ENCODE peak calls at places on chromosome 13, in eight cellular contexts. T is upper lobe of left lung, A is stomach, L is HepG2, G is vagina, H is endothelial cell of umbilical vein, J is breast epithelium, P is H1. R is an unnamed sample.

GRCh38 chr13:33723365-33723764 is 94.6 kb upstream of the RFC3 start:
- DNase-seq in T (no peak), A (no peak), L (peak), G (no peak), H (peak), J (no peak), P (no peak), R (no peak)

GRCh38 chr13:69319659-69320058 is 788.0 kb upstream of the ATXN8OS start:
- DNase-seq in T (no peak), A (no peak), L (no peak), G (no peak), H (no peak), J (no peak), P (no peak), R (no peak)

GRCh38 chr13:104025303-104025702 is 959.1 kb upstream of the SLC10A2 start:
- DNase-seq in T (no peak), A (no peak), L (no peak), G (no peak), H (no peak), J (no peak), P (no peak), R (no peak)

GRCh38 chr13:54628383-54628782 is 1599.8 kb downstream of the OLFM4 start:
- DNase-seq in T (no peak), A (no peak), L (no peak), G (no peak), H (no peak), J (no peak), P (no peak), R (no peak)

GRCh38 chr13:74259641-74260040 is 125.4 kb upstream of the KLF12 start:
- DNase-seq in T (no peak), A (no peak), L (no peak), G (no peak), H (no peak), J (no peak), P (no peak), R (no peak)

GRCh38 chr13:43057653-43058317 is 34.4 kb downstream of the DNAJC15 start:
- DNase-seq in T (no peak), A (no peak), L (peak), G (no peak), H (peak), J (no peak), P (no peak), R (no peak)

GRCh38 chr13:64457976-64458375 is 2772.2 kb downstream of the PCDH9 start:
- DNase-seq in T (no peak), A (no peak), L (no peak), G (no peak), H (peak), J (no peak), P (no peak), R (no peak)

GRCh38 chr13:65943024-65943423 is 1287.1 kb downstream of the PCDH9 start:
- DNase-seq in T (no peak), A (no peak), L (no peak), G (no peak), H (peak), J (no peak), P (no peak), R (no peak)

GRCh38 chr13:20869540-20869939 is 33.0 kb downstream of the XPO4 start:
- DNase-seq in T (no peak), A (no peak), L (no peak), G (no peak), H (peak), J (no peak), P (no peak), R (no peak)

GRCh38 chr13:54980651-54981050 is 1952.0 kb downstream of the OLFM4 start:
- DNase-seq in T (no peak), A (no peak), L (no peak), G (no peak), H (no peak), J (no peak), P (no peak), R (peak)

GRCh38 chr13:59088716-59089115 is 1075.0 kb downstream of the DIAPH3 start:
- DNase-seq in T (no peak), A (no peak), L (no peak), G (no peak), H (peak), J (no peak), P (no peak), R (no peak)

GRCh38 chr13:85538957-85539356 is 260.3 kb downstream of the SLITRK6 start:
- DNase-seq in T (no peak), A (no peak), L (no peak), G (no peak), H (no peak), J (no peak), P (no peak), R (no peak)

GRCh38 chr13:64553411-64554129 is 2676.6 kb downstream of the PCDH9 start:
- DNase-seq in T (no peak), A (no peak), L (no peak), G (no peak), H (peak), J (no peak), P (no peak), R (no peak)

GRCh38 chr13:51935326-51936171 is 73.8 kb downstream of the CCDC70 start:
- DNase-seq in T (no peak), A (peak), L (no peak), G (no peak), H (no peak), J (no peak), P (no peak), R (no peak)

GRCh38 chr13:51315658-51316057 is 23.8 kb upstream of the SERPINE3 start:
- DNase-seq in T (no peak), A (no peak), L (no peak), G (peak), H (no peak), J (no peak), P (no peak), R (no peak)

GRCh38 chr13:71661921-71662320 is 205.1 kb downstream of the DACH1 start:
- DNase-seq in T (no peak), A (no peak), L (no peak), G (no peak), H (peak), J (no peak), P (no peak), R (no peak)

GRCh38 chr13:111284579-111284978 is 35.9 kb upstream of the TEX29 start:
- DNase-seq in T (no peak), A (no peak), L (no peak), G (no peak), H (no peak), J (no peak), P (no peak), R (no peak)

GRCh38 chr13:107867701-107868661 is 347.4 kb downstream of the LIG4 start:
- DNase-seq in T (peak), A (peak), L (no peak), G (no peak), H (peak), J (no peak), P (no peak), R (no peak)

GRCh38 chr13:66534561-66534960 is 695.6 kb downstream of the PCDH9 start:
- DNase-seq in T (no peak), A (no peak), L (no peak), G (no peak), H (no peak), J (no peak), P (no peak), R (no peak)

GRCh38 chr13:99255241-99255640 is 2.9 kb downstream of the GPR18 start:
- DNase-seq in T (no peak), A (no peak), L (no peak), G (no peak), H (no peak), J (no peak), P (no peak), R (no peak)

GRCh38 chr13:51397262-51397933 is 55.4 kb downstream of the INTS6 start:
- DNase-seq in T (peak), A (no peak), L (no peak), G (no peak), H (no peak), J (no peak), P (no peak), R (no peak)

GRCh38 chr13:74444877-74445479 is 310.8 kb upstream of the KLF12 start:
- DNase-seq in T (no peak), A (no peak), L (no peak), G (no peak), H (no peak), J (no peak), P (no peak), R (no peak)

GRCh38 chr13:44437356-44438233 is 64.0 kb downstream of the SERP2 start:
- DNase-seq in T (no peak), A (no peak), L (peak), G (no peak), H (peak), J (no peak), P (no peak), R (no peak)
- H3K4me3 ChIP-seq in T (peak), A (peak), L (peak), G (peak), H (peak), J (peak), P (peak), R (peak)

GRCh38 chr13:80705371-80706163 is 364.6 kb upstream of the SPRY2 start:
- DNase-seq in T (no peak), A (no peak), L (no peak), G (no peak), H (no peak), J (no peak), P (no peak), R (no peak)
- TF ChIP-seq POLR2AphosphoS5 in T (no peak), A (no peak), L (no peak), G (no peak), H (no peak), J (no peak), P (no peak), R (no peak)

GRCh38 chr13:49638416-49639072 is 10.2 kb downstream of the ARL11 start:
- DNase-seq in T (no peak), A (no peak), L (no peak), G (no peak), H (no peak), J (no peak), P (no peak), R (no peak)

GRCh38 chr13:49643003-49643651 is 14.8 kb downstream of the ARL11 start:
- DNase-seq in T (no peak), A (no peak), L (no peak), G (no peak), H (no peak), J (no peak), P (no peak), R (no peak)

GRCh38 chr13:49637989-49638388 is 9.7 kb downstream of the ARL11 start:
- DNase-seq in T (peak), A (no peak), L (no peak), G (no peak), H (no peak), J (no peak), P (no peak), R (no peak)

GRCh38 chr13:49645451-49645850 is 17.1 kb downstream of the ARL11 start:
- DNase-seq in T (no peak), A (no peak), L (peak), G (no peak), H (no peak), J (no peak), P (no peak), R (no peak)

DNA sequence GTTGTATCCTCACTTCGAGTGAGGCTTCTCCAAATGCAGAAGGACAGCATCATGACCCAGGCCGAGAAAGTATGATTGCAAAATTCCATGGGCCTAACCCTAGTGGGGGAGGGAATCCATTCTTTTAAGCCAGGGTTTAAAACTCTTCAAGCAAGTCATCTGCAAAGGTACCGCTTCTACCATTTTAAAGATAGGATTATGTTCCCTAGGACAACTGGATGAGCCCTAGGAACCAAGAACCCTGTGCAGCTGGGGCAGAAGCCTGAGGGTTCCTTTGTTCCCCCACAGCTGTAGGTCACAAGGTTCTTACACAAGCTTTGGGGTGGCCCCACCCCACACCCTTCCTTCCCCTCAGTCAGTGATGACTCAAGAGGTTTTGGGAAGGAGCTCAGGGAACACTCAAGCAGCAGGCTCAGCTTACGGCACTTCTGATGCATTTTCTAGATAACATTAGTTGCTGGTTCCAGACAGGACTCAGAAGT is 13.5 kb downstream of the ARL11 start:
- DNase-seq in T (peak), A (no peak), L (no peak), G (no peak), H (no peak), J (no peak), P (no peak), R (no peak)
- H3K4me3 ChIP-seq in T (peak), A (no peak), L (no peak), G (no peak), H (no peak), J (peak), P (no peak), R (no peak)

DNA sequence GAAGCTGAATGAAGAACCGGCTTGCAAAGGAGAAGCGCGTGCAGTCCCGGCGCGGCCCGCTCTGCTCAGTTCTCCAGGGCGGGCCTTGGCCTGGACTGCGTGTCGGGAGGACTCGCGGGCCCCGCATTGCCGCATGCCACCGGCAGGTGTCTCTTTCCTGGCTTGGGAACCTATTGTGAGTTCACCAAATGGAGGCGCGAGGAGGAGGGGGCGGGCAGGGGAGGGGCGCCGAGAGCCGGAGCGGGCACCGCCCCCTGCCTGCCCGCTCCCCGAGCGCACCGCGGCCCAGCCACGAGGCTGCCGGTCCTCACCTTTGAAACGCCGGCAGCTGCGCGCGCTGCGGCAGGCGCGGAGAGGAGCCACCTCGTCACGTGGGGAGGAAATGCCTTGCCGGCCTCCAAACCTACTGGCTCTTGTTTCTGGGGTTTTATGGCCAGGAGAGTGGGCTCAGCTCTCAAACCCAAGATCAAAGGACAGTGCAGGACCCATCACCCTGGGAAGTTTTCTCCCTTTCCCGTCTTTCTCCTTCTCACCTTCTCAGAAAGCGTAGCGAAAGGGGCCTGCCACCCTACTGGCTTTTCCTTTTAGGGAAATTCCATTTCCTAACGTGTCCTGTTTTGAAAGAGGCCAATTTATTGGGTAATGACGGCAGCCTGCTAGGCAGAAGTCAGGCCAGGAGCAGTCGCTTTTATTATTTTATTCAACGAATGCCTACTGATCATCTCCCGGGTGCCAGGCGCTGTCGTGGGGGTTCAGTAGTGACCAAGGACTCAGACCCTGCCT is 13.8 kb upstream of the UBE2L5 start:
- DNase-seq in T (peak), A (peak), L (peak), G (no peak), H (peak), J (peak), P (peak), R (no peak)
- TF ChIP-seq POLR2AphosphoS5 in T (no peak), A (peak), L (no peak), G (peak), H (peak), J (peak), P (no peak), R (no peak)

GRCh38 chr13:81116461-81117282 is 775.7 kb upstream of the SPRY2 start:
- DNase-seq in T (no peak), A (no peak), L (no peak), G (no peak), H (no peak), J (no peak), P (no peak), R (no peak)
- H3K4me3 ChIP-seq in T (no peak), A (no peak), L (no peak), G (no peak), H (no peak), J (no peak), P (no peak), R (no peak)

DNA sequence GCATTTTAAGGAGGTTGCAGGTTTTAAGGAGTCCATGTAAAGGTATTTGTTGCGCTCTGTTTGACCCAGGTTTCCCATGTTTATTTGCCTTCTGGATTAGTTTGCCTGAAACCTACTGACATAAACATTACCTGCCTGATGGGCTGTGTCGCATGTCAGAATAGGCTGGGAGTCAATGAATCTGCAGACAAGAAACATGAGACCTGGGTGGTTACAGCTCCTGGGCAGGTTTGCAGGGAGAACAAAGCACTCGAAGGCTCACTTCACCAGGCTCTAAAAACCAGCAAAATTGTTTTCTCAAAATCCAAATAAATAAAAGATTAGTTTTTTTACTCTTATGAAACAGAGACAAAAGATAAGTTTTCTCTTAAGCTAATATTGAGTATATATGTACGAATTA is 114.4 kb upstream of the SERTM1 start:
- DNase-seq in T (no peak), A (no peak), L (no peak), G (no peak), H (no peak), J (no peak), P (no peak), R (no peak)
- TF ChIP-seq POLR2AphosphoS5 in T (no peak), A (no peak), L (no peak), G (no peak), H (no peak), J (no peak), P (no peak), R (no peak)

GRCh38 chr13:27026396-27026795 is 145.2 kb downstream of the USP12 start:
- DNase-seq in T (no peak), A (no peak), L (no peak), G (no peak), H (no peak), J (no peak), P (no peak), R (no peak)
- H3K4me3 ChIP-seq in T (no peak), A (no peak), L (no peak), G (no peak), H (no peak), J (no peak), P (no peak), R (no peak)

DNA sequence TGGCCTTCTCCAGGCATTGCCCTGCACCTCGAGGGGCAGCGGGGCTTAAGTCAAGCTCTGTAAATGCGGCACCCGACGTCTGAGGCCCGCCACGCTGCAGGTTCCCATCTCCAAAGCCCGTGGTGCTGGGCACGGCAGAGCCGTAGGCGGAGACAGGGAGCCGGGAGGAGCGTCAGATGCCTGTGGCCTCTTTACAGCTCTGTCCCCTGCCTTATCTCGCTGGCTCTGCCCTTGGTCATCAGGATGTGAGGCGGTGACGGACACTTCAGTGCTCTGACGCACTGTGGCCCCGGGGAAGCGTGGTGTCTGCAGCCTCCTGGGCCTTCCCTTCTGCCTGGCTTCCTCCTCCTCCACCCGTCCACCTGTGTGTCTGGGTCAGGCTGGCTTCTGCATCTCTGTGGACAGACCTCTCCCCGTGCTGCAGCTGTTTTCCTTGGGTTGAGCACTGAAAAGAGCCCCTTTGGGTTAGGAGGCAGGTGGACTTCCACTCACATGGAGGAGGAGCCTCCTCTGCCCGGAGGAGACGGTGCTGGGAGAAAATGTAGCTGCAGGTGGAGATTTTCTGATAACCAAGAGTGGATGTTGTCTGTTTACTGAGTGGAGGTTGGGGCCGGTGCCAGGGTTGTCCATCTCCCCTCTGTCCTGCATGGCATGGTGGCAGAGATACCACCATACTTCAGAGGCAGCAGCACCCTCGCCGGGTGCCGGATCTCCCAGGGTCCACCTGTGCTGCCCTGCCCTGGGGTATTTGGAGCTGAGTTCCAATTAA is 14.6 kb downstream of the MCF2L start:
- DNase-seq in T (no peak), A (no peak), L (peak), G (no peak), H (no peak), J (no peak), P (no peak), R (no peak)
- TF ChIP-seq POLR2AphosphoS5 in T (peak), A (peak), L (no peak), G (no peak), H (no peak), J (no peak), P (no peak), R (no peak)

DNA sequence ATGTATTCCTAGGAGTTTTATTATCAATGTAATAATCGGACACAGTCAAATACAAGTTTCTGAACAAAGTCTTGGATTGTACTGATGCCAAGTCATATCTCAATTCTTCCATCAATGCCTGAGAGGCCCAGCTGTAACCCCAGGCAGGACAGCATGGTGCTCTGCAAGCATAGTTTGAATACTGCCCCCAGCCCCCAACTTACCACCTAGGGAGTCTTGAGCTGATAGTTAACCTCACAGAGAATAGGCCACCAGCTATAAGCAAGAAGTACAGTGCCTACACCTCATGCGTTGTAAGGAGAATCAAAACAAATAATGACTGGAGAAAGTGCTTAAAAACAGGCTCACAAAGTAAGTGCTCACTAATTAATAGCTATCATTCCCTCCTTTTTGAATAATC is 2.7 kb downstream of the PROSER1 start:
- DNase-seq in T (no peak), A (no peak), L (no peak), G (no peak), H (peak), J (no peak), P (no peak), R (no peak)
- H3K4me3 ChIP-seq in T (peak), A (peak), L (peak), G (no peak), H (no peak), J (no peak), P (peak), R (peak)

R was measured in SK-N-MC.